ENCODE peak calls at places on chromosomes 6 and 20, in five cellular contexts. H is NCI-H2081 treated with DMSO at 0.1 percent for 48 hours, X is Panc1, L is glutamatergic neuron, E is posterior cingulate gyrus. N is an unnamed sample.
A peak's percentile ranks its signal among the peaks of the same experiment; 100 is the strongest.

GRCh38 chr6:12735786-12736185 is 19.2 kb downstream of the PHACTR1 start:
- DNase-seq in X (no peak), H (no peak), E (no peak), L (no peak), N (no peak)

GRCh38 chr6:109783245-109783990 is 92.3 kb downstream of the FIG4 start:
- DNase-seq in E (no peak), H (no peak), L (no peak), X (no peak), N (no peak)

GRCh38 chr6:44042261-44043035 is 84.8 kb downstream of the MRPL14 start:
- DNase-seq in H (no peak), L (no peak), X (no peak), E (no peak), N (no peak)

GRCh38 chr6:41976794-41977484 is 35.3 kb upstream of the CCND3 start:
- DNase-seq in L (no peak), E (no peak), X (no peak), H (no peak), N (no peak)

GRCh38 chr6:3162565-3163247 is 5.4 kb upstream of the TUBB2A start:
- DNase-seq in E (peak; percentile 72), H (no peak), L (peak; percentile 83), X (no peak), N (peak; percentile 94)

GRCh38 chr6:151916680-151917164 is 109.2 kb downstream of the ESR1 start:
- DNase-seq in H (no peak), X (no peak), L (no peak), E (no peak), N (no peak)

GRCh38 chr6:168186438-168186837 is 107.4 kb upstream of the FRMD1 start:
- DNase-seq in L (no peak), E (no peak), X (no peak), H (no peak), N (no peak)

GRCh38 chr20:44961868-44962267 is 1.7 kb upstream of the TOMM34 start:
- DNase-seq in L (no peak), X (no peak), E (no peak), H (no peak), N (no peak)

GRCh38 chr6:25875563-25875905 is 1.5 kb upstream of the SLC17A3 start:
- DNase-seq in X (no peak), H (no peak), E (no peak), L (no peak), N (no peak)

GRCh38 chr20:58054744-58055373 is 173.6 kb downstream of the ANKRD60 start:
- DNase-seq in X (no peak), H (no peak), L (peak; percentile 52), E (peak; percentile 60), N (peak; percentile 81)

GRCh38 chr6:106609699-106610098 is 19.6 kb downstream of the RTN4IP1 start:
- DNase-seq in E (no peak), H (no peak), X (no peak), L (peak; percentile 37), N (peak; percentile 4)

GRCh38 chr6:156852858-156853216 is 75.7 kb downstream of the ARID1B start:
- DNase-seq in H (no peak), L (no peak), E (no peak), X (no peak), N (no peak)

GRCh38 chr6:155352812-155353211 is 38.5 kb upstream of the TFB1M start:
- DNase-seq in E (no peak), H (no peak), X (no peak), L (no peak), N (no peak)

GRCh38 chr20:23697947-23698346 is 9.1 kb upstream of the CST4 start:
- DNase-seq in E (no peak), H (no peak), L (no peak), X (no peak), N (no peak)

GRCh38 chr6:43951756-43952675 is 175.2 kb downstream of the MRPL14 start:
- DNase-seq in E (no peak), H (no peak), L (no peak), X (no peak), N (peak; percentile 74)

GRCh38 chr6:84428300-84428907 is 201.0 kb upstream of the CEP162 start:
- DNase-seq in X (peak; percentile 28), L (peak; percentile 63), E (no peak), H (no peak), N (peak; percentile 23)